ENCODE peak calls at places on chromosomes 1 and 21, in four cellular contexts. T, P, G and Q are unnamed samples.

GRCh38 chr1:182147136-182147815 is 85.8 kb upstream of the ZNF648 start:
- DNase-seq in P (no peak), G (no peak), T (no peak), Q (no peak)

GRCh38 chr1:233627376-233627775 is 13.5 kb downstream of the KCNK1 start:
- DNase-seq in T (no peak), P (peak), G (no peak), Q (no peak)

GRCh38 chr1:26412180-26412840 is 1.7 kb downstream of the LIN28A start:
- DNase-seq in T (no peak), G (peak), P (no peak), Q (no peak)

GRCh38 chr1:180912211-180912800 is 391 bp upstream of the KIAA1614 start:
- DNase-seq in P (no peak), T (no peak), G (peak), Q (no peak)

GRCh38 chr1:97820470-97821188 is 100.2 kb downstream of the DPYD start:
- DNase-seq in G (no peak), P (no peak), T (peak), Q (peak)

GRCh38 chr1:202661136-202661845 is 49.0 kb downstream of the SYT2 start:
- DNase-seq in G (no peak), P (no peak), T (no peak), Q (peak)

GRCh38 chr1:113307771-113308451 is 82.4 kb upstream of the MAGI3 start:
- DNase-seq in G (no peak), P (no peak), T (peak), Q (peak)

GRCh38 chr21:46363698-46364097 is 39.7 kb downstream of the PCNT start:
- DNase-seq in P (no peak), G (no peak), T (no peak), Q (no peak)

DNA sequence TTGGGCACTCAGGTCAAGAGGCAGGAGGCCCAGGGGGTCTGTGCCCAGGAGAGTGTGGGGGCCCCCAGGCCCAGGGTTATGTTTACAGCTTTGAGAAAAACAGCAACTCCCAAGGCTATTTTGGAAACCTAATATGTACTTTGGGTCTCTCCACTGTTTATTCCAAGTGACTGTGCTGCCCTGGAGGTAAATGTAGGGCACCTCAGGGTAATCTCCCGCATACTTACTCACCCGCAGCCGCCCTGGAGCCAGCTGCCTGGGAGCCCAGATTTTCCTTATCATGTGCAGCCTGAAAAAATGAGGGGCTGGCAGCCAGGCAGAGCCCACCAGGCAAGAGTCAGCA is 20.0 kb downstream of the IFFO2 start:
- DNase-seq in T (no peak), P (no peak), G (no peak), Q (no peak)
- H3K27ac ChIP-seq in T (peak), P (no peak), G (no peak), Q (no peak)

DNA sequence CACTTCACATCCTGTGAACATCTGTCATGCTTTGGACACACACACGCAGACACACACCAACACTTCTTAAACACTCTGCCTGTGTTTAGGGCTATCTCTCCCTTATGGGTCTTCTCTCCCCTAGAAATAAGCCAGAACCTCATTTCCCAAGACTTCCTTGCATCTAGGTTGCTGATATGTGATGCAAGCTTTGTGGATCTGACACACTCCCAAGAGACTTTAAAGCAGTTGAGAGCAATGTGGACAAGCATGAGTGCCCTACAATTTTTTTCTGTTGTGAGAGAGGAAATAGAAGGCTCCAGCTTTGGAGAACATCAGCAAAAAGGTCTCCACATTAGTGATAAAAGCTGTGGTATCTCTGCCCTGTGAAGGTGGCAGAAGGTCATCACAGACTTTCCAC is 267.8 kb downstream of the SETD4 start:
- DNase-seq in G (no peak), P (no peak), T (no peak), Q (no peak)
- TF ChIP-seq FOSL1 in G (no peak), P (no peak), T (no peak), Q (no peak)

DNA sequence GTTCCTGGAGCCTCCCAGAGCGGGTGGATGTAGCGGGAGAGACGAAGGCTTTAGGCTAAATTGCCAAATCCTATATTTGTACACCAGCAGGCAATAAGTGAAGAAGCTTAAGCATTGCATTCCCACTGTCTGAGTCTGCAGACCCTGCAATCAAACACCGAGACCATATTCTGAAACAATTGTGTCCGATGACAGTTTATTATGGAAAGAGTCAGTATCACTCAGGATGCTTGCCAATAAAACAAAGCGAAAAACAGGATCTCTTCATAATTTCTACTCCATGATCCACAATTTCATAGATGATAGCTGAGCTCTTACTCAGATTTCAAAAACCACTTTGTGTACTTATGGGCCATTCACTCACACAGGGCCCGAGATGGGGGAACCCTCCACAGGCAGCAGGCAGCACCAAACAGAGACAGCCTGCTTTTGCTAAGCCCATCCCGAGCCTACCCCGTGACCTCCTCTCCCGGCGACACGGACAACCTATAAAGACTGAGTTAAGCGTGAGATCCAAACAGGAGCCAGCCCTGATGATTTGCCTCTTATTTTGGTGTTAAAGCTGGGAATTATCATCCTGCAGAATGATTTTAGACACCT is 212.5 kb downstream of the GPATCH2 start:
- DNase-seq in G (no peak), T (no peak), P (no peak), Q (no peak)
- H3K27ac ChIP-seq in G (no peak), T (no peak), P (no peak), Q (no peak)

GRCh38 chr21:41894922-41895557 is 15.9 kb upstream of the PRDM15 start:
- DNase-seq in G (no peak), P (peak), T (no peak), Q (no peak)
- TF ChIP-seq FOSL1 in G (no peak), P (peak), T (no peak), Q (no peak)

DNA sequence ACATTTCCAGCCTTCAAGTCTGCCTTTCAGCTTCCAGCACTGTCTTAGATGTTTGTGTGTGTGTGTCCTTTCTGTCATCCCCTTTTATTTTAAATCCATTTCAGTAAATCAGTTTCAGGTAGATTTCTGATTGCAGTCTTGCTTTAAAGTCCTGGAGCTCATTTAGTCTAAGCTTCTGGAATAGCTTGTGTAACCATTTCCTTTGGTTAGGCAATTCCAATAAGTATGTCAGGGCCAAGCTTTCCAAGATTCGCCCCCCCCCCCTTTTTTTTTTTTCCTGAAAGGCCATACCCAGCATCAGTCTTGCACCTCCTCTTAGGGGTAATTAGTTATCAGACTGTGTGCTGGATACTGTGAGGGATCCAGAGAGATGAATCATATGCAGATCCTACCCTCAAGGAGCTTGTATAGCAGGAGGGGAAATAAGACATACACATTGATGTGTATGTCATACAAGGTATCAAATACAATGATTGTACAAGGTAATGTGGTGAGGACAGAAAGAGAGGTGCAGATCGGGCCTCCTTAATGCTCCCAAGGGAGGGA is 41.3 kb downstream of the NFYC start:
- DNase-seq in T (no peak), P (no peak), G (no peak), Q (no peak)
- H3K27ac ChIP-seq in T (no peak), P (no peak), G (no peak), Q (no peak)

GRCh38 chr1:86429830-86430229 is 5.9 kb downstream of the CLCA2 start:
- DNase-seq in P (no peak), T (no peak), G (no peak), Q (no peak)
- TF ChIP-seq FOSL1 in P (peak), T (no peak), G (no peak), Q (no peak)

GRCh38 chr1:19771350-19771749 is 28.4 kb downstream of the TMCO4 start:
- DNase-seq in P (no peak), T (no peak), G (no peak), Q (no peak)
- H3K27ac ChIP-seq in P (no peak), T (no peak), G (no peak), Q (no peak)

GRCh38 chr1:53430779-53431178 is 28.4 kb upstream of the DMRTB1 start:
- DNase-seq in G (no peak), P (no peak), T (no peak), Q (no peak)
- TF ChIP-seq FOSL1 in G (peak), P (no peak), T (no peak), Q (no peak)

DNA sequence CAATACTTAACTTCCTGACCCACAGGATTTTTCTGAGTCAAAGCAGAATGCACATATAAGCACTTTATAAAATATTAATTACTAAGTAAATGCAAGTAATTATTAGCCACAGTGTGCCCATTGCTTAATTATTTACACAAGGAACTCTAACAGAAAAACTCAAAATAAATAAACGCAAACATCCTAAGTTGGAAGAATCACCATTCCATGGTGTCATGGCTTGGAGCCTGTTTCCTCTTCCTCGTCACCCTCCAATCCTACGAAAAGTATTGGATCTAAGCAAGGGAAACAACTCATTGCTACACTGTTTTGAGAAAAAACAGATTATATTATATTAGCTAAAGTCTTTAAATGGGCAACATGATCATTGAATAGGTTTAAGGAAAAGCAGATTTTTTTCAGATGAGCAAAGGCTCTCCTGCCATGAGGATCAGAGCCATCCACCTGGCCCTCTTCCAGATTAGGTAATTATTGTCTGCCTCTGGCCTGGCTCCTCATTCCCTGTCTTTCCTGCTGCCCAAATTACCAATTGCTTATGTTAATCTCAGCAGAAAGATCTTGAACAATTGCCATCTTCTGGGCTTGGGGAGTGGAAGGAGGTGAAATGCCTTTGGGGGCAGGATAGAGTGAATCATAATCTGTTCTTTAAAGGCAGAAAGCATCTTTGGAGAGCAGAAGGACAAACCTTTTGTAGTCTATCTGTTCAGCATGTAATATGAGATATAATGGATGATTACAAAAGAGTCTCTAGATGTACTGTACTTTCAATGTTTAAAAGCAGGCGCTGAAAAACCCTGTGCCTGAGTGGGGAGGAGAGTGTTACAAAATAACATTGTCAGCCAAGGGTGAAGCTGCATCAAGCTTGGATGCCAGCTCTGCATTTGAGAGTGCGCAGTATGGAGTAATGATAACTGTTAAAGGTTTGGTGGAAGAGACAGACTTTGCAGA is 121.2 kb downstream of the DUSP10 start:
- DNase-seq in P (no peak), T (no peak), G (no peak), Q (no peak)
- H3K27ac ChIP-seq in P (no peak), T (no peak), G (no peak), Q (no peak)

GRCh38 chr1:7623886-7624285 is 147.2 kb upstream of the VAMP3 start:
- DNase-seq in G (no peak), P (no peak), T (no peak), Q (no peak)

GRCh38 chr1:7617826-7618225 is 153.3 kb upstream of the VAMP3 start:
- DNase-seq in T (no peak), G (no peak), P (no peak), Q (no peak)

GRCh38 chr1:7620196-7620595 is 150.9 kb upstream of the VAMP3 start:
- DNase-seq in T (no peak), P (no peak), G (no peak), Q (no peak)

GRCh38 chr1:7624791-7625355 is 146.2 kb upstream of the VAMP3 start:
- DNase-seq in P (no peak), T (no peak), G (no peak), Q (no peak)

DNA sequence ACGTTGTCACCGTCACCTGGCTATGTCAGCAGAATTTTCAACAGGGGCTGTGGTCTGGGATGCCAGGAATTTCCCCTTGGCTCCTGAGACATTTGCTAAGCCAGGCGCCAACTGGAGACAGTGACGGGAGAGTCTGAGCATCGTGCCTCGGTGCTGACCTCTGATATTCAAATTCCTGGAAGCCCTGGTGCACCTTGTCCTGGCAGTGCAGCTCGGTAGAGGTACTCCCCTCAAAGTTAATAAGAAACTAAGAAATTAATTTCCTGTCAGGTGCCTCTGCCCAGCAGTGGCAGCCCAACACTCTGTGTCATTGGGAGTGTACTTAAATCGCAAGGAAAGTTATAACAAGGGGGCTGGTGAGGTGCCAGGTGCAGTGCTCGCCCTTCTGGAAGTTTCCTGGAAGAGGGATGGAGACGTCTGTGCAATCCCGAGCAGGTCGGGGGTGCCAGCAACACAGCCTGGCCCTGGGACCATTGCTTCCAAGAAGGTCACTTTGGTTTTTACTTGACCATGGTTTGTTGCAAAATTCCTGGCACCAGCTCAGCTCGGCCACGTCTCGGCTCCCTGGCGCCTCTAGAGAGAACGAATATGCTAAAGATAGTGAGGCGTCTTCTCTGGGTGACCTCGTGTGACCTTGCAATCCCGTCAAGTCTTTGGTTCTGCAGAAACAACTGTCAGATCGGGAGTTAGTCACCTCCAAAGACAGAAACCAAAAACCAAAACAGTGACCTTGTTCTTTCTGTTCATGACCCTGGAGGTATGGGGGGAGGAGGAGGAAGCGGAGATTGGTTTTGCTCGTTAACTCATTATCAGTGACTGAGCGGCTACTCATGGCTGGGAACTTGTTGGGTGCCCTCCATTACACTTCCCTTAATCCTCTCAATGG is 149.5 kb upstream of the VAMP3 start:
- DNase-seq in T (no peak), G (no peak), P (no peak), Q (no peak)
- TF ChIP-seq FOSL1 in T (no peak), G (no peak), P (peak), Q (no peak)